ENCODE peak calls at places on chromosomes 3 and 15, in seven cellular contexts. F is CD8-positive, alpha-beta T cell; P is adrenal gland; B is lower lobe of right lung; Y is CD8-positive, alpha-beta memory T cell; I is RWPE2; J is psoas muscle. Z is an unnamed sample.

GRCh38 chr15:75578206-75578947 is 738 bp downstream of the PTPN9 start:
- DNase-seq in F (peak), B (peak), J (peak), I (no peak), Y (peak), P (no peak), Z (no peak)

GRCh38 chr3:107975529-107976203 is 115.2 kb downstream of the CD47 start:
- DNase-seq in Y (no peak), B (no peak), I (no peak), J (no peak), P (no peak), F (no peak), Z (no peak)

GRCh38 chr15:22968356-22968755 is 11.8 kb downstream of the CYFIP1 start:
- DNase-seq in I (no peak), J (no peak), F (no peak), Y (no peak), B (no peak), P (peak), Z (no peak)

GRCh38 chr3:9715764-9716437 is 12.3 kb downstream of the CPNE9 start:
- DNase-seq in Y (no peak), F (peak), P (peak), J (peak), B (peak), I (peak), Z (no peak)

GRCh38 chr3:35927441-35927840 is 288.1 kb downstream of the ARPP21 start:
- DNase-seq in I (no peak), B (no peak), P (no peak), J (no peak), Y (no peak), F (no peak), Z (no peak)

GRCh38 chr3:49500408-49501257 is 30.6 kb downstream of the DAG1 start:
- DNase-seq in P (peak), I (peak), B (peak), F (no peak), J (peak), Y (no peak), Z (peak)

GRCh38 chr3:99577160-99577559 is 61.2 kb upstream of the COL8A1 start:
- DNase-seq in P (no peak), J (no peak), F (no peak), I (no peak), Y (no peak), B (no peak), Z (peak)

GRCh38 chr3:124701687-124702086 is 28.6 kb upstream of the UMPS start:
- DNase-seq in B (no peak), I (no peak), Y (no peak), F (no peak), P (no peak), J (no peak), Z (no peak)

GRCh38 chr3:125116311-125117069 is 60.7 kb upstream of the HEG1 start:
- DNase-seq in J (no peak), F (no peak), I (no peak), P (peak), B (no peak), Y (no peak), Z (peak)

GRCh38 chr3:62287528-62287927 is 85.8 kb downstream of the FEZF2 start:
- DNase-seq in B (no peak), Y (no peak), P (no peak), F (no peak), J (no peak), I (no peak), Z (no peak)

GRCh38 chr3:100158877-100159563 is 44.7 kb upstream of the FILIP1L start:
- DNase-seq in B (no peak), P (peak), J (no peak), F (no peak), I (no peak), Y (no peak), Z (no peak)

GRCh38 chr15:31222769-31223345 is 103.8 kb upstream of the KLF13 start:
- DNase-seq in F (no peak), I (no peak), Y (no peak), P (no peak), J (no peak), B (no peak), Z (no peak)

GRCh38 chr3:46401579-46401978 is 5.3 kb downstream of the CCR5AS start:
- DNase-seq in J (no peak), B (no peak), P (no peak), I (no peak), Y (no peak), F (no peak), Z (no peak)

GRCh38 chr3:13501056-13501455 is 20.9 kb downstream of the HDAC11 start:
- DNase-seq in I (no peak), J (peak), B (peak), F (no peak), P (no peak), Y (no peak), Z (no peak)

GRCh38 chr15:61724276-61724939 is 335.8 kb downstream of the VPS13C start:
- DNase-seq in I (peak), J (no peak), B (no peak), P (no peak), F (no peak), Y (no peak), Z (no peak)

GRCh38 chr3:99442599-99442998 is 195.8 kb upstream of the COL8A1 start:
- DNase-seq in F (no peak), P (no peak), Y (no peak), B (no peak), I (no peak), J (no peak), Z (no peak)

GRCh38 chr3:47954562-47954961 is 61.7 kb downstream of the MAP4 start:
- DNase-seq in J (no peak), Y (no peak), P (no peak), F (no peak), B (no peak), I (no peak), Z (peak)

GRCh38 chr3:194925614-194926013 is 239.9 kb downstream of the FAM43A start:
- DNase-seq in P (no peak), Y (no peak), B (no peak), I (no peak), J (no peak), F (no peak), Z (no peak)

GRCh38 chr15:42194502-42194901 is 13.6 kb downstream of the VPS39 start:
- DNase-seq in P (peak), I (no peak), J (no peak), F (no peak), B (peak), Y (no peak), Z (no peak)

GRCh38 chr3:189629803-189630455 is 1.3 kb upstream of the TP63 start:
- DNase-seq in P (no peak), I (no peak), J (peak), F (no peak), B (peak), Y (no peak), Z (no peak)

GRCh38 chr3:16072420-16073110 is 101.9 kb upstream of the GALNT15 start:
- DNase-seq in P (no peak), I (no peak), J (no peak), B (no peak), Y (no peak), F (no peak), Z (no peak)

GRCh38 chr15:77865106-77865630 is 212.3 kb downstream of the TBC1D2B start:
- DNase-seq in Y (no peak), F (no peak), B (no peak), P (peak), I (peak), J (peak), Z (no peak)

GRCh38 chr3:10557783-10558373 is 52.5 kb upstream of the ATP2B2 start:
- DNase-seq in P (peak), I (no peak), F (no peak), B (no peak), J (no peak), Y (no peak), Z (no peak)

GRCh38 chr3:132629928-132630327 is 29.7 kb downstream of the ACAD11 start:
- DNase-seq in P (no peak), B (no peak), J (no peak), Y (no peak), F (no peak), I (no peak), Z (peak)

GRCh38 chr15:71746719-71747118 is 63.6 kb upstream of the NR2E3 start:
- DNase-seq in J (no peak), Y (no peak), B (peak), F (no peak), I (peak), P (no peak), Z (no peak)

GRCh38 chr15:62835762-62836161 is 206.8 kb upstream of the TPM1 start:
- DNase-seq in F (no peak), P (no peak), J (no peak), I (no peak), B (no peak), Y (no peak), Z (no peak)

GRCh38 chr15:43346305-43346704 is 15.9 kb upstream of the LCMT2 start:
- DNase-seq in P (no peak), Y (no peak), B (no peak), F (no peak), J (no peak), I (no peak), Z (no peak)

GRCh38 chr3:45988804-45989203 is 6.8 kb downstream of the FYCO1 start:
- DNase-seq in I (no peak), J (no peak), Y (no peak), P (no peak), F (no peak), B (no peak), Z (peak)

GRCh38 chr15:96023081-96023480 is 307.4 kb upstream of the NR2F2 start:
- DNase-seq in F (no peak), P (no peak), B (no peak), J (no peak), I (no peak), Y (no peak), Z (no peak)

GRCh38 chr15:65836665-65837064 is 32.6 kb upstream of the RAB11A start:
- DNase-seq in J (no peak), Y (peak), B (no peak), P (no peak), I (no peak), F (no peak), Z (no peak)

GRCh38 chr3:195259564-195260285 is 11.2 kb downstream of the XXYLT1 start:
- DNase-seq in P (peak), J (peak), B (peak), I (peak), Y (peak), F (peak), Z (peak)

GRCh38 chr3:183148056-183148455 is 14.5 kb downstream of the LAMP3 start:
- DNase-seq in I (no peak), P (no peak), Y (no peak), J (no peak), F (no peak), B (no peak), Z (no peak)

GRCh38 chr3:46923559-46924350 is 46.2 kb downstream of the PTH1R start:
- DNase-seq in B (peak), P (peak), F (peak), I (peak), J (peak), Y (peak), Z (peak)

DNA sequence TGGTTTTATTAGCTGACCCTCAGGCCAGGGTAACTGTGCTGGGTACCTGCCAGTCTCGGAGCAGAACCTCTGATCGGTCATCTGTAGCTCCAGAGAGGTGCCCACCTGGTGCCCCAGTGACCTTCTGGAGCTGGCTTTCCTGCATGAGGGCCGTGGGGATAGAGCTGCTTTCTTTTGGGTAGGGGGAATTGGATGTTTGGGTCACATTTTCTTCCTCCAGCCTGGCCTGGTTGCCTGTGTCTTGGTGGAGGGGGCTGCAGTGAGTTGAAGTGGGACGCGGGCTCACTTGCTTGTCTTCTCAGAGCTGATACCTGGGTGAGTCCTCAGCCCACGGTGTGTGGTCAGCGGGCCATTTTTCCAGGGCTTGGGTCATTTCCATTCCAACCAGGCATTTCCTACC is 2.6 kb downstream of the ZNF710 start:
- DNase-seq in F (no peak), P (no peak), J (no peak), I (peak), B (no peak), Y (no peak), Z (no peak)
- H3K27ac ChIP-seq in F (no peak), P (peak), J (peak), I (peak), B (peak), Y (no peak), Z (peak)

DNA sequence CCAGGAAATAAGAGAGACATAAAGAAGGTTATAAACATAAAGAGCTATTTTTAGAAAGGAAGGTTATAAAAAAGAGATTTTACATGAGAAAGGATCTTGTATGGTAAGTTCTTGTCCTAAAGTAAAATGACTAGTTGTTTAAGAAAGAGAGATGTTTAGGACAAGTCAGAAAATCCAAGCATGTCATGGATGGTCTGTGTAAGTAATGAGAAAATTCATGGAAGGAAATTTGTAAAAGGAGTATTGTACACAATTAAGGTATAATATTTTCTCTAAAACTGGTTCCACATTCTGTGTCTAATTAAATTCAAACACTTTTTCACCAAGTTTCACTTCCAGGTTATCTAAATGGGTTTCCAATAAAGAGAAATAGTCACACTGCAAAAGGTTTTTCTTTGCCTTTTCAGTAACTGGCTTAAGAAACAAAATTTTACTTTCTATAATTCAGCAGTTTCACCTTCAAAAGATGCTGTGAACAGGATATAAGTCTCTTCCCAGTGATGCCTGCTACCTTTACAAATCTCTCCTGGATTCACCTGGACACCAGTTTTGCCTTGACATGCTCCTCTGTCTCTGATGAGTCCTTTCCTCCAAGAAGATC is 455.7 kb downstream of the ZIC1 start:
- DNase-seq in I (no peak), Y (no peak), F (no peak), J (no peak), B (no peak), P (no peak), Z (no peak)
- H3K4me3 ChIP-seq in I (no peak), Y (no peak), F (no peak), J (no peak), B (no peak), P (no peak), Z (no peak)

DNA sequence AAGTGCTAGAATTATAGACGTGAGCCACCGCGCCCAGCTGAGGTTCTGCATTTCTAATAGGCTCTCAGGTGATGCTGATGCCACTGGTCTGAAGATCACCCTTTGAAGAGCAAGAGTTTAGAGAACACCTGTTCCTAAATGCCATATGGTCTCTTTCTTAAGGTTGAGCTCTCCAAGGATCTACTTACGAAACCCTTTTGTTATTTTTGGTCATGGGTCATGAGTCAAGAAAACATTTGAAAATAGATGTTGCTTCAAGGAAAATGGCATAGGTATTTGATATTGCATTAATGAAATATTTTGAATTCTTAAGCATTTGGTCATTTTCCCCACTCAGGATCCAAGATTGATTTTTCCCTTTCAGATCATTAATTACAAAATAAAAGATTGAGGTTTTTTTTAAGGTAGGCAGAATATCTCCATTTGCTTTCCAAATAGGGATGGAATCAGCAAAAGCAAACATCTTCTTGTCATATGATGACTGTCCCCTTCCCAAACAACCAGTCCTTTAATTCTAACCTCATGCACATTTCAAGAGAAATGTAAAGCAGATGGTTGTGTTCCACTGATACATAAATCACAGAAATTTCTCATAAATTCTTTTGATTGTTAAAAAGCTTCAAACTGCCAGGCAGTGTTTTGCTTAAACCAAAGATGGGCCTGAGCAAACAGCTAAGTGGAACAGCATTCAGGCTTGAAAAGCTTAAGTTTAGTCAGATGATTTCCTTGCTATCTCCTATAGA is 74.5 kb upstream of the SOX2 start:
- DNase-seq in I (no peak), F (no peak), J (no peak), Y (no peak), P (no peak), B (no peak), Z (no peak)
- H3K27ac ChIP-seq in I (peak), F (no peak), J (no peak), Y (no peak), P (no peak), B (no peak), Z (no peak)

GRCh38 chr15:89359471-89360293 is 25.1 kb upstream of the POLG start:
- DNase-seq in Y (no peak), B (no peak), P (no peak), F (no peak), I (peak), J (no peak), Z (no peak)

GRCh38 chr15:89356634-89357298 is 22.1 kb upstream of the POLG start:
- DNase-seq in Y (no peak), B (no peak), P (peak), I (no peak), J (no peak), F (no peak), Z (no peak)

GRCh38 chr15:89358435-89358754 is 23.8 kb upstream of the POLG start:
- DNase-seq in I (no peak), P (no peak), Y (no peak), B (no peak), J (no peak), F (no peak), Z (no peak)

GRCh38 chr15:89360294-89360971 is 25.8 kb upstream of the POLG start:
- DNase-seq in I (no peak), P (no peak), Y (no peak), B (no peak), J (no peak), F (no peak), Z (no peak)

DNA sequence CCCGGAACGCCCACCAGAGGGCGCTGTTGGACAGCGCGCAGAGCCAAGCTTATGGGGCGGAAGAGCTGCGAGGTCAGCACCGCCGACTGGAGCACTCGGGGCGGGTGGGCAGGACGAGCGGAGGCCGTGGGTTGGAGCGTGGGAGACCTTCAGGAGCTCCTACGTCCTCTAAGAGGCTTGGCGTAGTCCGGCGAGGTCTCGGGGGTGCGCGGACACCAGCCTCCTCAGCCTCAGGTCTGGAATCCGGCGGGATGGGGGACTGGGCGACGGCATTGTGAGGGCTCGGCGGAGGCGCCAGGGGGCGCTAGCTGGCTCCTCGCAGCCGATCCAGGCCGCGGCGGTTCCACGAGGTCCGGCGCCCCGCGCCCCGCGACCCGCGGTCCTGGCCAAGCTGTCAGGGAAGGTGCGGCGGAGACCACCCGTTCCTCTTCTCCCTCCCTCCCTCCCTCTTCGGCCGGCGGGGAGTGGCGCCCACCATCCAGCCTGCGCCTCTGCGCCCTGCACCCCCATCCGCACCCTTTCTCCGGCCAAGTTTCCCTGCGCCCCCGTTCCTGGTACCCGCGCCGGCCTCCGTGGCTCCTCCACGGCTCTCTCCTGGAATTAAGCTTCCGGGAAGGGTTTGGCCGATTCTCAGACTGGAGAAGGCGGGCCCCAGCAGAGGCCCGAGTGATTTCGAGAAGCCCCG is 24.3 kb upstream of the POLG start:
- DNase-seq in F (peak), P (peak), Y (peak), I (peak), J (peak), B (peak), Z (peak)
- H3K4me3 ChIP-seq in F (peak), P (no peak), Y (peak), I (peak), J (peak), B (peak), Z (peak)

GRCh38 chr15:35058534-35059054 is 26.5 kb downstream of the NANOGP8 start:
- DNase-seq in B (no peak), Y (no peak), I (no peak), P (no peak), J (no peak), F (no peak), Z (no peak)
- H3K27ac ChIP-seq in B (no peak), Y (no peak), I (no peak), P (no peak), J (no peak), F (no peak), Z (no peak)

GRCh38 chr3:184712579-184713355 is 903 bp upstream of the MAGEF1 start:
- DNase-seq in F (no peak), J (no peak), I (no peak), B (no peak), Y (no peak), P (no peak), Z (no peak)
- H3K4me3 ChIP-seq in F (peak), J (peak), I (peak), B (peak), Y (peak), P (no peak), Z (peak)

GRCh38 chr15:84022516-84022915 is 213.1 kb upstream of the GOLGA6L4 start:
- DNase-seq in J (no peak), F (no peak), P (no peak), B (no peak), I (no peak), Y (no peak), Z (no peak)

DNA sequence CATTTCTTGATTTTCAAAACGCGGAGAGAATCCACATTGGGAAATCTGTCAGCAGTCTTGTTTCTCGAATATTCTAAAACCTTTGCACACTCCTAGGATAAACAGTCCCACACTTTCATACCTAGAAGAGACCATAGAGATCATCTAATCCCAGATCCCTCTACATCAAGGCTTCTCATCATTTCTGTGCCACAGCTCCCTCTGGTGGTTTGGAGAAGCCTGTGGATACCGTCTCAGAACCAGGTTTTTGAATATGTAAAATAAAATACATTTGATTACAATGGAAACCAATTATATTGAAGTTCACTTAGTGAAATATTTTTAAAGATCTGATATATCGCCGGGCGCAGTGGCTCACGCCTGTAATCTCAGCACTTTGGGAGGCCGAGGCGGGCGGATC is 211.9 kb upstream of the GOLGA6L4 start:
- DNase-seq in Y (no peak), I (no peak), B (no peak), J (no peak), F (no peak), P (no peak), Z (peak)
- H3K27ac ChIP-seq in Y (no peak), I (no peak), B (no peak), J (no peak), F (no peak), P (no peak), Z (no peak)

Z was measured in cardiac muscle cell.